ENCODE peak calls at places on chromosomes 3 and 15, in four cellular contexts. P is A549, A is IMR-90, L is uterus. S is an unnamed sample.

GRCh38 chr3:164641071-164641470 is 437.2 kb downstream of the SI start:
- DNase-seq in P (no peak), A (no peak), L (no peak), S (no peak)

GRCh38 chr15:64521726-64522164 is 61.4 kb downstream of the ZNF609 start:
- DNase-seq in P (peak; percentile 81), A (peak; percentile 49), L (no peak), S (no peak)

GRCh38 chr15:100255644-100256043 is 86.1 kb downstream of the ADAMTS17 start:
- DNase-seq in P (no peak), A (no peak), L (no peak), S (no peak)

GRCh38 chr15:43317566-43318184 is 12.7 kb downstream of the LCMT2 start:
- DNase-seq in P (no peak), A (no peak), L (no peak), S (no peak)

GRCh38 chr3:29282431-29283296 is 1.8 kb downstream of the RBMS3 start:
- DNase-seq in P (peak; percentile 33), A (peak; percentile 64), L (no peak), S (no peak)

GRCh38 chr3:44974406-44974805 is 1.6 kb downstream of the ZDHHC3 start:
- DNase-seq in P (no peak), A (no peak), L (no peak), S (no peak)

GRCh38 chr3:194134231-194134756 is 1.7 kb upstream of the HES1 start:
- DNase-seq in P (no peak), A (no peak), L (no peak), S (peak; percentile 94)

GRCh38 chr15:100131321-100132224 is 210.2 kb downstream of the ADAMTS17 start:
- DNase-seq in P (peak; percentile 57), A (peak; percentile 39), L (no peak), S (no peak)

GRCh38 chr3:178036745-178037144 is 499.5 kb upstream of the KCNMB2 start:
- DNase-seq in P (no peak), A (peak; percentile 78), L (no peak), S (no peak)

GRCh38 chr3:160012108-160012507 is 23.5 kb downstream of the IL12A start:
- DNase-seq in P (no peak), A (no peak), L (no peak), S (no peak)

GRCh38 chr3:171825222-171825828 is 15.0 kb upstream of the PLD1 start:
- DNase-seq in P (peak; percentile 60), A (peak; percentile 96), L (no peak), S (no peak)

GRCh38 chr15:43134157-43134637 is 811 bp downstream of the TMEM62 start:
- DNase-seq in P (no peak), A (no peak), L (no peak), S (no peak)

GRCh38 chr3:150253622-150254021 is 154.5 kb upstream of the TSC22D2 start:
- DNase-seq in P (no peak), A (no peak), L (no peak), S (no peak)

GRCh38 chr3:7518471-7518870 is 657.6 kb downstream of the GRM7 start:
- DNase-seq in P (no peak), A (no peak), L (no peak), S (no peak)

GRCh38 chr3:127706785-127707351 is 34.1 kb downstream of the ABTB1 start:
- DNase-seq in P (no peak), A (no peak), L (no peak), S (no peak)

GRCh38 chr15:34059946-34060345 is 20.9 kb upstream of the AVEN start:
- DNase-seq in P (no peak), A (no peak), L (no peak), S (no peak)

GRCh38 chr3:159816507-159816906 is 172.1 kb upstream of the IL12A start:
- DNase-seq in P (no peak), A (no peak), L (no peak), S (no peak)

GRCh38 chr15:33089878-33090757 is 104.4 kb downstream of the FMN1 start:
- DNase-seq in P (no peak), A (peak; percentile 94), L (no peak), S (no peak)

GRCh38 chr3:142288032-142288638 is 62.8 kb upstream of the GK5 start:
- DNase-seq in P (peak; percentile 13), A (no peak), L (no peak), S (no peak)

GRCh38 chr15:73928971-73929627 is 2.8 kb downstream of the LOXL1 start:
- DNase-seq in P (no peak), A (no peak), L (no peak), S (no peak)

GRCh38 chr15:55588070-55588817 is at the start of gene PYGO1:
- DNase-seq in P (peak; percentile 78), A (peak; percentile 62), L (peak; percentile 63), S (no peak)

GRCh38 chr3:10602769-10603768 is 97.7 kb upstream of the ATP2B2 start:
- DNase-seq in P (no peak), A (no peak), L (no peak), S (no peak)

GRCh38 chr3:46448721-46449120 is 16.0 kb downstream of the LTF start:
- DNase-seq in P (no peak), A (no peak), L (no peak), S (no peak)

GRCh38 chr15:71677352-71677751 is 133.0 kb upstream of the NR2E3 start:
- DNase-seq in P (no peak), A (no peak), L (no peak), S (no peak)

GRCh38 chr3:183193762-183194701 is 31.5 kb upstream of the LAMP3 start:
- DNase-seq in P (no peak), A (peak; percentile 35), L (no peak), S (peak; percentile 42)

GRCh38 chr3:68740087-68740486 is 192.3 kb downstream of the TAFA4 start:
- DNase-seq in P (no peak), A (no peak), L (no peak), S (no peak)

GRCh38 chr3:149356044-149356592 is 21.3 kb downstream of the TM4SF1 start:
- DNase-seq in P (no peak), A (no peak), L (no peak), S (no peak)

GRCh38 chr3:8969246-8969645 is 6.0 kb upstream of the RAD18 start:
- DNase-seq in P (no peak), A (no peak), L (no peak), S (peak; percentile 77)

GRCh38 chr15:25643120-25643519 is 204.3 kb upstream of the UBE3A start:
- DNase-seq in P (no peak), A (no peak), L (no peak), S (no peak)

GRCh38 chr15:90598053-90598577 is 68.4 kb downstream of the CRTC3 start:
- DNase-seq in P (peak; percentile 56), A (no peak), L (peak; percentile 40), S (no peak)

GRCh38 chr15:90598679-90599078 is 69.0 kb downstream of the CRTC3 start:
- DNase-seq in P (no peak), A (no peak), L (no peak), S (no peak)

GRCh38 chr15:90596943-90597342 is 67.2 kb downstream of the CRTC3 start:
- DNase-seq in P (no peak), A (no peak), L (no peak), S (no peak)

GRCh38 chr15:90599116-90599515 is 69.4 kb downstream of the CRTC3 start:
- DNase-seq in P (no peak), A (no peak), L (no peak), S (no peak)

DNA sequence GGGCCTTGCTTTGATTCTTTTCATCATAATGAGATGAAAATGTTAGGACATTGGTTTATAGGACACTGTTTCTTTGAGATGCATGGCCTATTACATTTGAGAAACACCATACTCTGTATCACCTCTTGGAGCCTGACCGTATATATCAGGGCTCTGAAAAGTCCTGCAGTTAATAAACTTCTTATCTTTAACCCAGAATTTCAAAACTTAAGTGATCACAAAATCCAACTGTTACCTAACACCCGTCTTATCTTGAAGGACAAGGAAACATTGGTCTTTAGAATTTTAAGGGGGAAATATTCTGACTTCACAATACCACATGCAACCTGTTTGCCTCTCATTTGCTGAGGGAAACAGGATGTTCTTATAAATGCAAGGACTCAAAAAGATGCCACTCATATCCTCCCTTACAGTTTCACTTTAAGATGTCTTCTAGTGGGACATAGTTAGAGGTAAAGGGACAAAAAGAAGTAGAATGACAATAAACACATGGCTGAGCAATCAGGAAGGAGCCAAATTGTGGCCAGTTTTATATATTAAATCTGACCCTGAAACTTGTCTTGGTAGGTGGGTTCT is 67.8 kb downstream of the CRTC3 start:
- DNase-seq in P (no peak), A (no peak), L (no peak), S (no peak)
- H3K4me3 ChIP-seq in P (no peak overlapping the region), A (no peak overlapping the region), L (no peak overlapping the region), S (no peak overlapping the region)

GRCh38 chr3:58347984-58348383 is 15.3 kb downstream of the PXK start:
- DNase-seq in P (no peak), A (no peak), L (no peak), S (no peak)

GRCh38 chr3:58345457-58345856 is 12.8 kb downstream of the PXK start:
- DNase-seq in P (no peak), A (no peak), L (no peak), S (no peak)

GRCh38 chr3:58349792-58350626 is 17.3 kb downstream of the PXK start:
- DNase-seq in P (no peak), A (no peak), L (no peak), S (no peak)

GRCh38 chr3:58342676-58343075 is 10.0 kb downstream of the PXK start:
- DNase-seq in P (no peak), A (no peak), L (no peak), S (no peak)

GRCh38 chr3:58346368-58346767 is 13.7 kb downstream of the PXK start:
- DNase-seq in P (no peak), A (no peak), L (no peak), S (no peak)
- H3K4me1 ChIP-seq in P (no peaks in the 10 kb centered on the region), A (peaks cover 14% of the 10 kb centered on the region), L (no peaks in the 10 kb centered on the region), S (peaks cover 50% of the 10 kb centered on the region)

DNA sequence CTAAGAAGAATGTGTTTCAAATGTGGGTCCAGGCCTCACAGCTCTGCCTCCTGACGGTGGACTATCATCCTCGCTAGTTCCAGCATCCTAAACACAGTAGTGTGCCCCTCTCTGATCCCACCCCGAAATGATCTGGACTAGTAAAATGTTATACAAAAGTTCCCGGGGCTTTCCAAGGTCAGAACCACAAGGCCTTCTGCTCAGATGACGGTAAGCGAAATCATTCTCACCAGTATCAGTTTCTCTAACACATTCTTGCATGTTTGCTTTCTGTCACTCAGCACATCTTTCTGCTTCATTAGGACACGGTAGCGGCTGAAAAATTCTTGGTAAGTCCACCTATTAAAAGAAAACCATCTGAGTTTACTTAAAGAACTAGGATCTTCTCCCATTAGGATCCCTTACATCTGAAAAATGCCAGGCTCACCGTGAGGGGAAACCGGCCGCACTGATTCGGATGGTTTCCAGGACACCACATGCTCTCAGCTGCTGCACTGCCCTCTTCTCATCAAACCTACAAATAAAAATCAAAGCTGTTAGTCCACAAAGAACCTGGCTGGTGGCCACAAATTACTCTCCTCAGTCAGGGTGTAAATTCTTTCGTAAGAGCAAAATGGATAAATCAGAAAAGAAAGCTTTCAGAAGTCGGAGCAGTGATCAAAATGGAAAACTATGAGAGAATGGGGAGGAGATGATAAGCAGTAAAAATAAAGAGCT is 83.9 kb upstream of the MYO5C start:
- DNase-seq in P (no peak), A (no peak), L (no peak), S (no peak)
- TF ChIP-seq POLR2A in P (no peak), A (no peak), L (no peak), S (no peak)

GRCh38 chr3:187807086-187807862 is 62.0 kb upstream of the BCL6 start:
- DNase-seq in P (no peak), A (peak; percentile 84), L (no peak), S (no peak)

GRCh38 chr3:187809979-187810568 is 64.8 kb upstream of the BCL6 start:
- DNase-seq in P (peak; percentile 1), A (no peak), L (no peak), S (no peak)

GRCh38 chr3:187804120-187805106 is 59.1 kb upstream of the BCL6 start:
- DNase-seq in P (no peak), A (no peak), L (no peak), S (no peak)

GRCh38 chr3:187811580-187812250 is 66.4 kb upstream of the BCL6 start:
- DNase-seq in P (peak; percentile 42), A (peak; percentile 92), L (no peak), S (no peak)

GRCh38 chr3:187808466-187809291 is 63.4 kb upstream of the BCL6 start:
- DNase-seq in P (peak; percentile 54), A (no peak), L (no peak), S (no peak)
- H3K4me3 ChIP-seq in P (no peak overlapping the region), A (no peak overlapping the region), L (no peak overlapping the region), S (no peak overlapping the region)

S was measured in esophagus muscularis mucosa.